ENCODE peak calls at places on chromosomes 6 and 20, in ten cellular contexts. O is heart left ventricle, Z is glutamatergic neuron, R is Calu3, W is cardiac muscle cell, I is mesothelial cell of epicardium, D is HCT116, N is transverse colon, G is fibroblast of lung, V is GM06990. P is an unnamed sample.

GRCh38 chr6:30463651-30464618 is 25.4 kb upstream of the HLA-E start:
- DNase-seq in I (no peak), G (peak; percentile 58), O (no peak), W (peak; percentile 42), R (peak; percentile 53), Z (no peak), V (peak; percentile 53), N (peak; percentile 61), D (no peak), P (peak; percentile 48)

GRCh38 chr6:79224005-79224404 is 10.5 kb downstream of the HMGN3 start:
- DNase-seq in R (no peak), G (no peak), W (no peak), N (no peak), O (no peak), V (no peak), D (no peak), I (no peak), Z (no peak), P (no peak)

GRCh38 chr20:8132015-8132631 is at the start of gene PLCB1:
- DNase-seq in O (peak; percentile 89), W (peak; percentile 94), N (peak; percentile 77), R (peak; percentile 77), Z (peak; percentile 93), V (peak; percentile 80), D (peak; percentile 13), G (peak; percentile 83), I (peak; percentile 91), P (peak; percentile 81)

GRCh38 chr20:20440473-20440872 is 72.6 kb downstream of the INSM1 start:
- DNase-seq in I (no peak), N (no peak), G (no peak), D (no peak), R (no peak), W (no peak), V (no peak), Z (no peak), O (no peak), P (no peak)

GRCh38 chr6:148502773-148503135 is 160.1 kb downstream of the SASH1 start:
- DNase-seq in I (no peak), Z (no peak), O (no peak), W (peak; percentile 52), G (no peak), N (no peak), D (no peak), V (no peak), R (no peak), P (no peak)

GRCh38 chr6:129845696-129846095 is 15.4 kb downstream of the TMEM244 start:
- DNase-seq in Z (no peak), I (no peak), W (no peak), N (no peak), G (no peak), V (no peak), D (no peak), O (no peak), R (no peak), P (no peak)

GRCh38 chr6:8170245-8170644 is 67.9 kb upstream of the EEF1E1 start:
- DNase-seq in W (no peak), G (no peak), V (no peak), O (no peak), I (no peak), D (no peak), N (no peak), R (no peak), Z (no peak), P (no peak)

GRCh38 chr20:44552950-44553908 is 29.1 kb upstream of the PKIG start:
- DNase-seq in O (no peak), N (no peak), D (no peak), W (peak; percentile 67), I (no peak), G (peak; percentile 79), Z (no peak), R (no peak), V (no peak), P (no peak)

GRCh38 chr6:2765166-2765895 is at the start of gene WRNIP1:
- DNase-seq in V (peak; percentile 100), D (peak; percentile 97), G (peak; percentile 99), I (peak; percentile 95), R (peak; percentile 94), W (peak; percentile 99), N (peak; percentile 98), O (peak; percentile 98), Z (peak; percentile 96), P (peak; percentile 94)
- TF ChIP-seq CTCF in V (peak; percentile 23), D (peak; percentile 65), G (peak; percentile 22), I (peak; percentile 52), R (peak; percentile 63), W (peak; percentile 53), N (peak; percentile 25), O (peak; percentile 81), Z (peak; percentile 66), P (peak; percentile 50)

GRCh38 chr20:36717657-36718056 is 28.2 kb downstream of the NDRG3 start:
- DNase-seq in V (no peak), Z (no peak), O (no peak), G (no peak), D (no peak), N (peak; percentile 8), W (peak; percentile 8), R (no peak), I (no peak), P (no peak)
- TF ChIP-seq CTCF in V (no peak), Z (no peak), O (peak; percentile 58), G (peak; percentile 8), D (peak; percentile 37), N (peak; percentile 22), W (peak; percentile 18), R (no peak), I (no peak), P (no peak)

GRCh38 chr6:61886608-61887259 is 399.3 kb downstream of the KHDRBS2 start:
- DNase-seq in I (no peak), V (no peak), Z (no peak), R (no peak), D (no peak), O (no peak), W (no peak), N (no peak), G (no peak), P (no peak)
- TF ChIP-seq CTCF in I (no peak), V (no peak), Z (no peak), R (no peak), D (no peak), O (no peak), W (no peak), N (no peak), G (no peak), P (no peak)

GRCh38 chr6:99129835-99130234 is 182.1 kb upstream of the FBXL4 start:
- DNase-seq in I (no peak), D (no peak), W (no peak), V (no peak), N (no peak), R (no peak), G (no peak), Z (no peak), O (no peak), P (no peak)

GRCh38 chr6:99132026-99132425 is 184.3 kb upstream of the FBXL4 start:
- DNase-seq in V (no peak), W (no peak), N (no peak), O (no peak), R (no peak), G (no peak), D (no peak), I (no peak), Z (no peak), P (no peak)

GRCh38 chr6:99130897-99131873 is 183.4 kb upstream of the FBXL4 start:
- DNase-seq in R (no peak), Z (no peak), O (no peak), N (no peak), V (no peak), G (no peak), W (no peak), D (no peak), I (no peak), P (no peak)
- TF ChIP-seq CTCF in R (no peak), Z (no peak), O (no peak), N (no peak), V (peak; percentile 17), G (no peak), W (no peak), D (no peak), I (no peak), P (no peak)

DNA sequence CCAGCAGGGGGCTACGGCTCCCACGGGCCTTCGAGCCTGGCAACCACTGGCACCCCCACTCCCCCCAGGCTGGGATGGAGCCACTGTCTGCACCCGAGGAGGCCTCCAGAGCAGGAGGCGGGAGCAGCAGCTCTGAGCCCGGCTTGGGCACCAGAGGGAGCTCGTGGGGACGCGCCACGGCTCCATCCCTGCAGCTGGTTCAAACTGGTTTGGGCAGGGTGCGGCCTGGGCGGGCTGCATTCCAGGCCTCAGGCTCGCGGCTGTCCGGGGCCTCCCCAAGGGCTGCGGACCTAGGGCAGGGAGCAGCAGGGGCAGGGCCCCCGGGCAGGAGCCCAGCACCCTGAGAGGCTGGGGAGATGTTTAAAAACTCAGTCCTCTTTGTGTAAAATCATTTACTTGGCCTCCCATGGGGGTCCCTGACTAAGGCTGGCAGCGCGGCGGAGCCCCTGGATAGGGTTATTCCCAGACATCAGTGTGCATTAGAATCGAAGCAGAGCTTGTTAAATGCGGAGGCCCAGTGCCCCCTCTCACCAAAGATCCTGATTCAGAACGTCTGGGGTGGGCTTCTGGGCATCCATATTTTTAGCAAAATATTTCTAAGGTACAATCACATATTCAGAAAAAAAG is 4.1 kb upstream of the BCAS4 start:
- DNase-seq in G (peak; percentile 91), N (peak; percentile 94), D (peak; percentile 82), W (peak; percentile 96), Z (peak; percentile 92), V (peak; percentile 89), O (peak; percentile 89), R (peak; percentile 99), I (peak; percentile 90), P (peak; percentile 67)
- TF ChIP-seq CTCF in G (peak; percentile 86), N (peak; percentile 62), D (peak; percentile 86), W (peak; percentile 86), Z (peak; percentile 51), V (peak; percentile 95), O (peak; percentile 91), R (peak; percentile 96), I (peak; percentile 47), P (peak; percentile 59)

DNA sequence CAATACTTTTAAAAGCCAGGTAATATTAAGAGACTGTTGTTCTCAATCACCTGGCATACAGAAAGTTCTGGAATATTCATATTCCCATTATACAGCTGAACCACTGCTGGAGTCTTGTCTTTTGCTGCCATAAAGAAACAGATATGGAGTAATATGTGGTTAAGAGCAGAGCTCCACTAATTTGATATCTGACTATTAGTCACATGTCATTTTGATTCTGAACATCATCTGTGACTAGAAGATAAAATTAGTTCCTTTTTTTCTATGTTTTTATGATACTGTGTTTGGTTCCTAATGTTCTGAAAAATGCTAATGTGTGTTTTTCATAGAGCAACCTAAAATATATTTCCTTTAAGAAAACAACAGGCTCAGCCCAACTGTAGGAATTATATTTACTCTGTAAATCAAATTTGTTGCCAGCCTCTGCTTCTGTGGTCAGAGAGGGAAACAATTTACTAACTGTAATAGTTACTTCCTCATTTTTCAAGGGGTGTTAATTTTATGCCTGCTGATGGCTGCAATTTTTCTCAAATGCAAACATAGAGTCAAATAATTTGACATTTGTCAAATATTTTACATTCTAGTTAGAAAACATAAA is 33.3 kb upstream of the TXLNB start:
- DNase-seq in I (no peak), Z (no peak), N (no peak), D (no peak), O (no peak), V (peak; percentile 37), G (no peak), R (no peak), W (no peak), P (no peak)
- TF ChIP-seq CTCF in I (no peak), Z (no peak), N (no peak), D (no peak), O (no peak), V (no peak), G (no peak), R (no peak), W (no peak), P (no peak)